ENCODE peak calls at places on chromosomes 7 and 10, in four cellular contexts. One of them, this sample, is unnamed.

GRCh38 chr10:62186999-62187695 is 81.5 kb downstream of the RTKN2 start:
- DNase-seq in CD8-positive, alpha-beta memory T cell: no peak
- DNase-seq in Panc1: no peak
- DNase-seq in aorta: no peak
- DNase-seq in this sample: no peak

GRCh38 chr7:130909881-130910672 is 176.1 kb upstream of the KLF14 start:
- DNase-seq in CD8-positive, alpha-beta memory T cell: no peak
- DNase-seq in Panc1: peak; percentile 84
- DNase-seq in aorta: no peak
- DNase-seq in this sample: no peak

GRCh38 chr10:4266387-4267083 is 481.5 kb upstream of the KLF6 start:
- DNase-seq in CD8-positive, alpha-beta memory T cell: no peak
- DNase-seq in Panc1: no peak
- DNase-seq in aorta: no peak
- DNase-seq in this sample: no peak

GRCh38 chr7:99379043-99379577 is 4.6 kb downstream of the ARPC1B start:
- DNase-seq in CD8-positive, alpha-beta memory T cell: peak; percentile 60
- DNase-seq in Panc1: no peak
- DNase-seq in aorta: no peak
- DNase-seq in this sample: peak; percentile 72

GRCh38 chr7:15007507-15007906 is 105.0 kb upstream of the DGKB start:
- DNase-seq in CD8-positive, alpha-beta memory T cell: no peak
- DNase-seq in Panc1: no peak
- DNase-seq in aorta: no peak
- DNase-seq in this sample: no peak

GRCh38 chr7:1091019-1091643 is 3.2 kb downstream of the GPER1 start:
- DNase-seq in CD8-positive, alpha-beta memory T cell: no peak
- DNase-seq in Panc1: no peak
- DNase-seq in aorta: no peak
- DNase-seq in this sample: no peak

GRCh38 chr7:15582773-15583172 is 21.0 kb upstream of the AGMO start:
- DNase-seq in CD8-positive, alpha-beta memory T cell: no peak
- DNase-seq in Panc1: no peak
- DNase-seq in aorta: no peak
- DNase-seq in this sample: no peak

GRCh38 chr7:128783143-128783799 is 7.7 kb upstream of the OPN1SW start:
- DNase-seq in CD8-positive, alpha-beta memory T cell: no peak
- DNase-seq in Panc1: peak; percentile 55
- DNase-seq in aorta: peak; percentile 94
- DNase-seq in this sample: no peak

GRCh38 chr10:32413513-32413912 is 32.4 kb upstream of the CCDC7 start:
- DNase-seq in CD8-positive, alpha-beta memory T cell: no peak
- DNase-seq in Panc1: no peak
- DNase-seq in aorta: no peak
- DNase-seq in this sample: peak; percentile 22

GRCh38 chr10:12606461-12606860 is 257.1 kb downstream of the CAMK1D start:
- DNase-seq in CD8-positive, alpha-beta memory T cell: no peak
- DNase-seq in Panc1: no peak
- DNase-seq in aorta: no peak
- DNase-seq in this sample: no peak

GRCh38 chr10:397321-398068 is 262.2 kb downstream of the ZMYND11 start:
- DNase-seq in CD8-positive, alpha-beta memory T cell: no peak
- DNase-seq in Panc1: no peak
- DNase-seq in aorta: no peak
- DNase-seq in this sample: no peak

GRCh38 chr10:127349737-127350136 is 153.3 kb upstream of the INSYN2A start:
- DNase-seq in CD8-positive, alpha-beta memory T cell: no peak
- DNase-seq in Panc1: no peak
- DNase-seq in aorta: no peak
- DNase-seq in this sample: no peak

GRCh38 chr10:5564537-5565204 is 39.9 kb downstream of the CALML3 start:
- DNase-seq in CD8-positive, alpha-beta memory T cell: no peak
- DNase-seq in Panc1: no peak
- DNase-seq in aorta: peak; percentile 37
- DNase-seq in this sample: peak; percentile 54

GRCh38 chr10:42113158-42113450 is 525.3 kb downstream of the ZNF33B start:
- DNase-seq in CD8-positive, alpha-beta memory T cell: no peak
- DNase-seq in Panc1: no peak
- DNase-seq in aorta: peak; percentile 71
- DNase-seq in this sample: no peak

GRCh38 chr7:151859948-151860685 is 16.8 kb downstream of the PRKAG2 start:
- DNase-seq in CD8-positive, alpha-beta memory T cell: no peak
- DNase-seq in Panc1: no peak
- DNase-seq in aorta: peak; percentile 52
- DNase-seq in this sample: no peak

GRCh38 chr7:130840599-130840998 is 106.6 kb upstream of the KLF14 start:
- DNase-seq in CD8-positive, alpha-beta memory T cell: no peak
- DNase-seq in Panc1: no peak
- DNase-seq in aorta: no peak
- DNase-seq in this sample: no peak

GRCh38 chr10:22156750-22157149 is 61.1 kb downstream of the EBLN1 start:
- DNase-seq in CD8-positive, alpha-beta memory T cell: no peak
- DNase-seq in Panc1: no peak
- DNase-seq in aorta: no peak
- DNase-seq in this sample: no peak

GRCh38 chr10:95430231-95430951 is 130.8 kb downstream of the SORBS1 start:
- DNase-seq in CD8-positive, alpha-beta memory T cell: no peak
- DNase-seq in Panc1: peak; percentile 60
- DNase-seq in aorta: no peak
- DNase-seq in this sample: no peak

GRCh38 chr10:72847681-72848080 is 45.9 kb upstream of the OIT3 start:
- DNase-seq in CD8-positive, alpha-beta memory T cell: no peak
- DNase-seq in Panc1: no peak
- DNase-seq in aorta: no peak
- DNase-seq in this sample: no peak

GRCh38 chr10:11875499-11876281 is 52.5 kb downstream of the PROSER2 start:
- DNase-seq in CD8-positive, alpha-beta memory T cell: no peak
- DNase-seq in Panc1: peak; percentile 48
- DNase-seq in aorta: peak; percentile 89
- DNase-seq in this sample: peak; percentile 13

GRCh38 chr10:110835841-110836240 is 35.9 kb upstream of the PDCD4 start:
- DNase-seq in CD8-positive, alpha-beta memory T cell: no peak
- DNase-seq in Panc1: no peak
- DNase-seq in aorta: no peak
- DNase-seq in this sample: no peak

GRCh38 chr10:133034762-133035161 is 53.0 kb upstream of the ADGRA1 start:
- DNase-seq in CD8-positive, alpha-beta memory T cell: no peak
- DNase-seq in Panc1: no peak
- DNase-seq in aorta: no peak
- DNase-seq in this sample: no peak

GRCh38 chr7:142872106-142872675 is 13.4 kb downstream of the TRPV6 start:
- DNase-seq in CD8-positive, alpha-beta memory T cell: no peak
- DNase-seq in Panc1: no peak
- DNase-seq in aorta: peak; percentile 58
- DNase-seq in this sample: no peak

GRCh38 chr7:114851406-114852025 is 70.4 kb upstream of the MDFIC start:
- DNase-seq in CD8-positive, alpha-beta memory T cell: no peak
- DNase-seq in Panc1: no peak
- DNase-seq in aorta: no peak
- DNase-seq in this sample: no peak

GRCh38 chr10:78251041-78251434 is 217.4 kb downstream of the RPS24 start:
- DNase-seq in CD8-positive, alpha-beta memory T cell: no peak
- DNase-seq in Panc1: no peak
- DNase-seq in aorta: no peak
- DNase-seq in this sample: no peak

GRCh38 chr10:49395741-49396665 is at the start of gene DRGX:
- DNase-seq in CD8-positive, alpha-beta memory T cell: no peak
- DNase-seq in Panc1: no peak
- DNase-seq in aorta: no peak
- DNase-seq in this sample: no peak

GRCh38 chr10:18216482-18216881 is 76.3 kb downstream of the CACNB2 start:
- DNase-seq in CD8-positive, alpha-beta memory T cell: no peak
- DNase-seq in Panc1: no peak
- DNase-seq in aorta: no peak
- DNase-seq in this sample: no peak

GRCh38 chr10:110825510-110825909 is 46.2 kb upstream of the PDCD4 start:
- DNase-seq in CD8-positive, alpha-beta memory T cell: no peak
- DNase-seq in Panc1: no peak
- DNase-seq in aorta: no peak
- DNase-seq in this sample: no peak

GRCh38 chr7:109003742-109004141 is 434.1 kb downstream of the DNAJB9 start:
- DNase-seq in CD8-positive, alpha-beta memory T cell: no peak
- DNase-seq in Panc1: no peak
- DNase-seq in aorta: no peak
- DNase-seq in this sample: no peak

GRCh38 chr7:38229386-38229785 is 44.0 kb downstream of the TARP start:
- DNase-seq in CD8-positive, alpha-beta memory T cell: no peak
- DNase-seq in Panc1: no peak
- DNase-seq in aorta: no peak
- DNase-seq in this sample: no peak

GRCh38 chr10:89413398-89413912 is 913 bp upstream of the IFIT5 start:
- DNase-seq in CD8-positive, alpha-beta memory T cell: no peak
- DNase-seq in Panc1: no peak
- DNase-seq in aorta: no peak
- DNase-seq in this sample: no peak
- H3K4me1 ChIP-seq in CD8-positive, alpha-beta memory T cell: peaks cover 30% of the 10 kb centered on the region
- H3K4me1 ChIP-seq in Panc1: peaks cover 11% of the 10 kb centered on the region
- H3K4me1 ChIP-seq in aorta: no peaks in the 10 kb centered on the region
- H3K4me1 ChIP-seq in this sample: peaks cover 50% of the 10 kb centered on the region

GRCh38 chr7:36045830-36046341 is 107.2 kb upstream of the EEPD1 start:
- DNase-seq in CD8-positive, alpha-beta memory T cell: no peak
- DNase-seq in Panc1: no peak
- DNase-seq in aorta: no peak
- DNase-seq in this sample: no peak

GRCh38 chr7:36047254-36047653 is 105.8 kb upstream of the EEPD1 start:
- DNase-seq in CD8-positive, alpha-beta memory T cell: no peak
- DNase-seq in Panc1: no peak
- DNase-seq in aorta: no peak
- DNase-seq in this sample: no peak

GRCh38 chr7:36045275-36045674 is 107.8 kb upstream of the EEPD1 start:
- DNase-seq in CD8-positive, alpha-beta memory T cell: no peak
- DNase-seq in Panc1: no peak
- DNase-seq in aorta: no peak
- DNase-seq in this sample: no peak

GRCh38 chr7:36040679-36041078 is 112.4 kb upstream of the EEPD1 start:
- DNase-seq in CD8-positive, alpha-beta memory T cell: no peak
- DNase-seq in Panc1: no peak
- DNase-seq in aorta: no peak
- DNase-seq in this sample: no peak

GRCh38 chr7:36044096-36044892 is 108.8 kb upstream of the EEPD1 start:
- DNase-seq in CD8-positive, alpha-beta memory T cell: no peak
- DNase-seq in Panc1: no peak
- DNase-seq in aorta: no peak
- DNase-seq in this sample: no peak
- H3K4me1 ChIP-seq in CD8-positive, alpha-beta memory T cell: no peaks in the 10 kb centered on the region
- H3K4me1 ChIP-seq in Panc1: peaks cover 17% of the 10 kb centered on the region
- H3K4me1 ChIP-seq in aorta: peaks cover 10% of the 10 kb centered on the region
- H3K4me1 ChIP-seq in this sample: no peaks in the 10 kb centered on the region

GRCh38 chr7:101166603-101166908 is 1.2 kb upstream of the VGF start:
- DNase-seq in CD8-positive, alpha-beta memory T cell: no peak
- DNase-seq in Panc1: no peak
- DNase-seq in aorta: no peak
- DNase-seq in this sample: no peak
- H3K4me1 ChIP-seq in CD8-positive, alpha-beta memory T cell: peaks cover 54% of the 10 kb centered on the region
- H3K4me1 ChIP-seq in Panc1: peaks cover 45% of the 10 kb centered on the region
- H3K4me1 ChIP-seq in aorta: no peaks in the 10 kb centered on the region
- H3K4me1 ChIP-seq in this sample: peaks cover 66% of the 10 kb centered on the region

GRCh38 chr7:158583143-158583542 is 4.5 kb downstream of the PTPRN2 start:
- DNase-seq in CD8-positive, alpha-beta memory T cell: no peak
- DNase-seq in Panc1: no peak
- DNase-seq in aorta: no peak
- DNase-seq in this sample: no peak
- H3K4me1 ChIP-seq in CD8-positive, alpha-beta memory T cell: peaks cover 11% of the 10 kb centered on the region
- H3K4me1 ChIP-seq in Panc1: no peaks in the 10 kb centered on the region
- H3K4me1 ChIP-seq in aorta: peaks cover 2% of the 10 kb centered on the region
- H3K4me1 ChIP-seq in this sample: peaks cover 14% of the 10 kb centered on the region

GRCh38 chr7:117025891-117026290 is 72.6 kb downstream of the ST7 start:
- DNase-seq in CD8-positive, alpha-beta memory T cell: no peak
- DNase-seq in Panc1: no peak
- DNase-seq in aorta: no peak
- DNase-seq in this sample: no peak
- H3K4me1 ChIP-seq in CD8-positive, alpha-beta memory T cell: no peaks in the 10 kb centered on the region
- H3K4me1 ChIP-seq in Panc1: no peaks in the 10 kb centered on the region
- H3K4me1 ChIP-seq in aorta: peaks cover 2% of the 10 kb centered on the region
- H3K4me1 ChIP-seq in this sample: peaks cover 5% of the 10 kb centered on the region

DNA sequence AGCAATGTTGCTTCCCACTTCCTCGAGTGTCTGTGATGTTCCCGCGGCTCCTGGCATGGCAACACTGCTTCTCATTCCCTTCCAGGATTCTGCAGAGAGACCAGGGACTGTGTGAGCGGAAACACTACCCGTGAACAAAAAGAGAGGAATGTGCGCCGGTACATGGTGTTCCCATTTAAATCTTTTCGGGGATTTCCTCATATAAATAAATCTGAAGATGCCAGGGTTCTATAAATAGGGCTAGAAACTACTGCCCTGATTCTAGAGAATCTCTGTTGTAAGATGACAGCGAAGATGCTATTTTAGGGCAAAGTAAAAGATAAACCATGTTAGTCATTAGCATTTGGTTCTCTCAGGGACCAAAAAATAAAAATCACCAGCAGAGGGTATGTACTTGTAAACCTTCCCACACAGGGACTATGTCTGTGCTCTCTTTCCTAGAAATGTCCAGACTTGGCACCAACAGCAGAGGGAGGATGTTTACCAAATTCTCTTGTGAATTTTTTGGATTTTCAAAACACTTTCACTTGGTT is 92.2 kb upstream of the DDC start:
- DNase-seq in CD8-positive, alpha-beta memory T cell: no peak
- DNase-seq in Panc1: no peak
- DNase-seq in aorta: peak; percentile 88
- DNase-seq in this sample: no peak
- H3K4me1 ChIP-seq in CD8-positive, alpha-beta memory T cell: peaks cover 29% of the 10 kb centered on the region
- H3K4me1 ChIP-seq in Panc1: no peaks in the 10 kb centered on the region
- H3K4me1 ChIP-seq in aorta: peaks cover 9% of the 10 kb centered on the region
- H3K4me1 ChIP-seq in this sample: peaks cover 31% of the 10 kb centered on the region

GRCh38 chr10:114720685-114721278 is 62.7 kb upstream of the ABLIM1 start:
- DNase-seq in CD8-positive, alpha-beta memory T cell: no peak
- DNase-seq in Panc1: no peak
- DNase-seq in aorta: no peak
- DNase-seq in this sample: no peak
- H3K4me1 ChIP-seq in CD8-positive, alpha-beta memory T cell: no peaks in the 10 kb centered on the region
- H3K4me1 ChIP-seq in Panc1: peaks cover 92% of the 10 kb centered on the region
- H3K4me1 ChIP-seq in aorta: peaks cover 10% of the 10 kb centered on the region
- H3K4me1 ChIP-seq in this sample: no peaks in the 10 kb centered on the region

GRCh38 chr7:150404785-150405583 is 25.9 kb downstream of the ZNF775 start:
- DNase-seq in CD8-positive, alpha-beta memory T cell: peak; percentile 72
- DNase-seq in Panc1: no peak
- DNase-seq in aorta: peak; percentile 96
- DNase-seq in this sample: peak; percentile 77

GRCh38 chr7:150407588-150408392 is 28.7 kb downstream of the ZNF775 start:
- DNase-seq in CD8-positive, alpha-beta memory T cell: no peak
- DNase-seq in Panc1: no peak
- DNase-seq in aorta: no peak
- DNase-seq in this sample: no peak

GRCh38 chr7:150405584-150406310 is 26.6 kb downstream of the ZNF775 start:
- DNase-seq in CD8-positive, alpha-beta memory T cell: no peak
- DNase-seq in Panc1: no peak
- DNase-seq in aorta: peak; percentile 75
- DNase-seq in this sample: no peak

GRCh38 chr7:150406565-150407421 is 27.7 kb downstream of the ZNF775 start:
- DNase-seq in CD8-positive, alpha-beta memory T cell: no peak
- DNase-seq in Panc1: no peak
- DNase-seq in aorta: no peak
- DNase-seq in this sample: peak; percentile 50

GRCh38 chr7:150406311-150406564 is 27.1 kb downstream of the ZNF775 start:
- DNase-seq in CD8-positive, alpha-beta memory T cell: no peak
- DNase-seq in Panc1: no peak
- DNase-seq in aorta: peak; percentile 61
- DNase-seq in this sample: peak; percentile 14
- H3K4me1 ChIP-seq in CD8-positive, alpha-beta memory T cell: peaks cover 32% of the 10 kb centered on the region
- H3K4me1 ChIP-seq in Panc1: peaks cover 36% of the 10 kb centered on the region
- H3K4me1 ChIP-seq in aorta: no peaks in the 10 kb centered on the region
- H3K4me1 ChIP-seq in this sample: peaks cover 30% of the 10 kb centered on the region